ENCODE peak calls at places on chromosomes 16 and 17, in seven cellular contexts. O, G, K, Z, P, I and E are unnamed samples. For H3K27me3, the result is how much of the 10 kb centered on the place peaks cover.

GRCh38 chr16:10523025-10523424 is 57.4 kb downstream of the EMP2 start:
- DNase-seq in O (no peak), G (no peak), K (no peak), Z (no peak), P (no peak), I (no peak), E (no peak)

GRCh38 chr17:5877948-5878347 is 192.2 kb upstream of the WSCD1 start:
- DNase-seq in O (no peak), G (no peak), K (no peak), Z (peak), P (no peak), I (no peak), E (peak)

GRCh38 chr17:70099884-70100283 is 24.9 kb downstream of the KCNJ16 start:
- DNase-seq in O (no peak), G (no peak), K (no peak), Z (no peak), P (no peak), I (no peak), E (no peak)

GRCh38 chr17:21163101-21163500 is 36.3 kb downstream of the DHRS7B start:
- DNase-seq in O (no peak), G (no peak), K (no peak), Z (no peak), P (no peak), I (no peak), E (no peak)

GRCh38 chr16:3135120-3135715 is 389 bp downstream of the ZNF213 start:
- DNase-seq in O (no peak), G (no peak), K (no peak), Z (no peak), P (no peak), I (no peak), E (no peak)

GRCh38 chr16:85829266-85829665 is 29.8 kb downstream of the COX4I1 start:
- DNase-seq in O (no peak), G (no peak), K (no peak), Z (no peak), P (peak), I (no peak), E (no peak)

GRCh38 chr16:10729649-10730048 is 14.0 kb upstream of the NUBP1 start:
- DNase-seq in O (peak), G (no peak), K (peak), Z (no peak), P (no peak), I (no peak), E (peak)

GRCh38 chr16:22324787-22325597 is 27.8 kb downstream of the POLR3E start:
- DNase-seq in O (no peak), G (no peak), K (peak), Z (no peak), P (no peak), I (no peak), E (no peak)

GRCh38 chr17:77323413-77324171 is 182.8 kb downstream of the SEC14L1 start:
- DNase-seq in O (peak), G (peak), K (peak), Z (peak), P (peak), I (peak), E (peak)

GRCh38 chr17:71496552-71496951 is 624.3 kb upstream of the SOX9 start:
- DNase-seq in O (peak), G (no peak), K (no peak), Z (no peak), P (no peak), I (no peak), E (no peak)

GRCh38 chr17:32355649-32356377 is 5.9 kb downstream of the ZNF207 start:
- DNase-seq in O (no peak), G (no peak), K (no peak), Z (no peak), P (no peak), I (no peak), E (no peak)

GRCh38 chr16:11836653-11837244 is 14.6 kb downstream of the RSL1D1 start:
- DNase-seq in O (peak), G (no peak), K (no peak), Z (no peak), P (no peak), I (no peak), E (no peak)

GRCh38 chr16:72500545-72500944 is 328.6 kb upstream of the PMFBP1 start:
- DNase-seq in O (no peak), G (no peak), K (no peak), Z (no peak), P (no peak), I (no peak), E (no peak)

GRCh38 chr16:35910409-35910808 is 2451.0 kb downstream of the TP53TG3F start:
- DNase-seq in O (no peak), G (no peak), K (no peak), Z (no peak), P (no peak), I (no peak), E (no peak)

GRCh38 chr17:57493171-57493570 is 236.8 kb downstream of the MSI2 start:
- DNase-seq in O (no peak), G (no peak), K (no peak), Z (no peak), P (no peak), I (no peak), E (no peak)

GRCh38 chr17:29069526-29070041 is 26.6 kb downstream of the PIPOX start:
- DNase-seq in O (peak), G (no peak), K (no peak), Z (no peak), P (no peak), I (no peak), E (peak)

GRCh38 chr17:29177871-29178749 is 2.1 kb downstream of the MYO18A start:
- DNase-seq in O (no peak), G (no peak), K (peak), Z (no peak), P (peak), I (no peak), E (no peak)

GRCh38 chr16:25372716-25373115 is 115.1 kb upstream of the ZKSCAN2 start:
- DNase-seq in O (no peak), G (no peak), K (no peak), Z (no peak), P (no peak), I (no peak), E (no peak)

GRCh38 chr17:55177159-55177913 is 87.4 kb upstream of the HLF start:
- DNase-seq in O (no peak), G (no peak), K (no peak), Z (no peak), P (no peak), I (no peak), E (no peak)

GRCh38 chr16:12276631-12277030 is 300.1 kb downstream of the SNX29 start:
- DNase-seq in O (no peak), G (no peak), K (no peak), Z (no peak), P (no peak), I (no peak), E (no peak)

GRCh38 chr17:58822148-58823050 is 66.7 kb downstream of the PPM1E start:
- DNase-seq in O (no peak), G (no peak), K (peak), Z (no peak), P (no peak), I (no peak), E (no peak)

GRCh38 chr16:69595127-69596036 is 29.6 kb downstream of the NFAT5 start:
- DNase-seq in O (peak), G (no peak), K (no peak), Z (no peak), P (no peak), I (no peak), E (no peak)

GRCh38 chr17:9162275-9162985 is 141.1 kb downstream of the NTN1 start:
- DNase-seq in O (no peak), G (no peak), K (no peak), Z (no peak), P (peak), I (no peak), E (no peak)

GRCh38 chr17:35117984-35118383 is 1.7 kb downstream of the RAD51D start:
- DNase-seq in O (peak), G (no peak), K (no peak), Z (no peak), P (peak), I (no peak), E (no peak)

GRCh38 chr16:59543641-59544040 is 809.5 kb upstream of the GOT2 start:
- DNase-seq in O (peak), G (no peak), K (no peak), Z (no peak), P (no peak), I (no peak), E (no peak)

GRCh38 chr17:78362671-78363070 is 2.8 kb upstream of the SOCS3 start:
- DNase-seq in O (no peak), G (no peak), K (no peak), Z (no peak), P (no peak), I (no peak), E (no peak)

GRCh38 chr17:39051001-39051605 is 83.9 kb upstream of the FBXO47 start:
- DNase-seq in O (no peak), G (no peak), K (no peak), Z (no peak), P (no peak), I (no peak), E (no peak)

GRCh38 chr16:24723663-24724062 is 5.8 kb upstream of the TNRC6A start:
- DNase-seq in O (peak), G (no peak), K (no peak), Z (no peak), P (no peak), I (no peak), E (no peak)

GRCh38 chr17:2892305-2892971 is 96.2 kb downstream of the RAP1GAP2 start:
- DNase-seq in O (peak), G (no peak), K (peak), Z (no peak), P (no peak), I (no peak), E (no peak)

GRCh38 chr17:73772107-73772705 is 128.0 kb upstream of the SDK2 start:
- DNase-seq in O (no peak), G (no peak), K (no peak), Z (no peak), P (no peak), I (no peak), E (no peak)

GRCh38 chr17:42288985-42289862 is 926 bp downstream of the STAT5A start:
- DNase-seq in O (no peak), G (peak), K (peak), Z (peak), P (peak), I (peak), E (no peak)

GRCh38 chr16:54077412-54077821 is 209.2 kb downstream of the IRX3 start:
- DNase-seq in O (peak), G (no peak), K (no peak), Z (no peak), P (no peak), I (no peak), E (no peak)

GRCh38 chr16:5490499-5490898 is 392.9 kb upstream of the EEF2KMT start:
- DNase-seq in O (no peak), G (no peak), K (peak), Z (no peak), P (peak), I (no peak), E (no peak)

GRCh38 chr17:10843806-10844205 is 5.9 kb upstream of the PIRT start:
- DNase-seq in O (no peak), G (no peak), K (no peak), Z (peak), P (peak), I (peak), E (no peak)

GRCh38 chr16:17302213-17302612 is 168.5 kb downstream of the XYLT1 start:
- DNase-seq in O (no peak), G (no peak), K (no peak), Z (no peak), P (no peak), I (no peak), E (no peak)

GRCh38 chr17:34071891-34072420 is 183.1 kb upstream of the CCL2 start:
- DNase-seq in O (no peak), G (no peak), K (no peak), Z (no peak), P (no peak), I (no peak), E (no peak)

GRCh38 chr17:75614006-75614405 is 19.2 kb upstream of the SMIM5 start:
- DNase-seq in O (no peak), G (no peak), K (no peak), Z (no peak), P (no peak), I (no peak), E (no peak)

GRCh38 chr17:75612906-75613626 is 20.2 kb upstream of the SMIM5 start:
- DNase-seq in O (no peak), G (no peak), K (no peak), Z (no peak), P (no peak), I (no peak), E (no peak)

GRCh38 chr17:75611746-75612437 is 21.3 kb upstream of the SMIM5 start:
- DNase-seq in O (no peak), G (no peak), K (no peak), Z (no peak), P (no peak), I (no peak), E (no peak)

GRCh38 chr17:75614556-75615270 is 18.5 kb upstream of the SMIM5 start:
- DNase-seq in O (no peak), G (no peak), K (no peak), Z (no peak), P (no peak), I (no peak), E (no peak)

GRCh38 chr17:75610103-75610984 is 22.7 kb downstream of the MYO15B start:
- DNase-seq in O (no peak), G (no peak), K (no peak), Z (no peak), P (peak), I (no peak), E (no peak)
- TF ChIP-seq POLR2A in O (no peak), G (peak), K (no peak), Z (no peak), P (peak), I (no peak), E (no peak)

DNA sequence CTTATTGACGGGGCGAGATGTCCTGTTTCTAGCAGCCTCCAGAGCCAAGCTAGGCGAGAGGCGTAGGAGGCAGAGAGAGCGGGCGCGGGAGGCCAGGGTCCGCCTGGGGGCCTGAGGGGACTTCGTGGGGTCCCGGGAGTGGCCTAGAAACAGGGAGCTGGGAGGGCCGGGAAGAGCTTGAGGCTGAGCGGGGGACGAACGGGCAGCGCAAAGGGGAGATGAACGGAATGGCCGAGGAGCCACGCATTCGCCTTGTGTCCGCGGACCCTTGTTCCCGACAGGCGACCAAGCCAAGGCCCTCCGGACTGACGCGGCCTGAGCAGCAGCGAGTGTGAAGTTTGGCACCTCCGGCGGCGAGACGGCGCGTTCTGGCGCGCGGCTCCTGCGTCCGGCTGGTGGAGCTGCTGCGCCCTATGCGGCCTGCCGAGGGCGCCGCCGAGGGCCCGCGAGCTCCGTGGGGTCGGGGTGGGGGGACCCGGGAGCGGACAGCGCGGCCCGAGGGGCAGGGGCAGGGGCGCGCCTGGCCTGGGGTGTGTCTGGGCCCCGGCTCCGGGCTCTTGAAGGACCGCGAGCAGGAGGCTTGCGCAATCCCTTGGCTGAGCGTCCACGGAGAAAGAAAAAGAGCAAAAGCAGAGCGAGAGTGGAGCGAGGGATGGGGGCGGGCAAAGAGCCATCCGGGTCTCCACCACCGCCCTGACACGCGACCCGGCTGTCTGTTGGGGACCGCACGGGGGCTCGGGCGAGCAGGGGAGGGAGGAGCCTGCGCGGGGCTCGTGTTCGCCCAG is 1.2 kb upstream of the CBX4 start:
- DNase-seq in O (peak), G (peak), K (peak), Z (peak), P (peak), I (peak), E (peak)
- H3K27me3 ChIP-seq in O (under half), G (under half), K (under half), Z (under half), P (under half), I (under half), E (under half)

GRCh38 chr17:18042969-18043368 is 3.8 kb downstream of the GID4 start:
- DNase-seq in O (no peak), G (no peak), K (no peak), Z (no peak), P (no peak), I (no peak), E (no peak)
- TF ChIP-seq CTCF in O (no peak), G (no peak), K (no peak), Z (no peak), P (no peak), I (no peak), E (no peak)

DNA sequence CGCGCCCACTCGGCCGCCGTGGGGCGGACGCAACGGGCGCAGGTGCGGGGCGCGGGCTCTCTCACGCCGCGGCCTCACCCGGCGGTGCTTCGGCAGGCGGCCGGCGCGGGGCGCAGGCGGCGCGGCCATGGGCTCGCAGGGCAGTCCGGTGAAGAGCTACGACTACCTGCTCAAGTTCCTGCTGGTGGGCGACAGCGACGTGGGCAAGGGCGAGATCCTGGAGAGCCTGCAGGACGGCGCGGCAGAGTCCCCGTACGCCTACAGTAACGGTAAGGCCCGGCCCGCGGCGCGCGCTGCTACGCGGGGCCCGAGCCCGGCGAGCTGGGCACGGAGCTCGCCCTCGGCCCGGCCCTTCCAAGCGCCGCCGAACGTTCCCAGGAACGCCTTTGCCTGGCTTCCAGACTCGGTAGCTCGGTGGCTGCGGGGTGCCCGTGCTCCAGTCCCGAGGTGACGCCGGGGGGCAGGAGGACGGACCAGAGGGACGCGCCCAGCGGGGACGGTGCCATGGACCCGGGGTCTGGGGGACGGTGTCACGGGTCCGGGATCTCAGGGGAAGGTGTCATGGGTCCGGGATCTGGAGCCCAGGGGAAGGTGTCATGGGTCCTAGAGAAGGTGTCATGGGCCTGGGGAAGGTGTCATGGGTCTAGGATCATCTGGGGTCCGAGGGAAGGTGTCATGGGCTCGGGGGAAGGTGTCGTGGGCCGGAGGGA is 454 bp downstream of the RAB40C start:
- DNase-seq in O (peak), G (peak), K (peak), Z (no peak), P (no peak), I (peak), E (no peak)
- TF ChIP-seq POLR2A in O (no peak), G (no peak), K (peak), Z (no peak), P (peak), I (no peak), E (peak)

GRCh38 chr17:916315-916714 is 63.3 kb downstream of the NXN start:
- DNase-seq in O (no peak), G (no peak), K (no peak), Z (no peak), P (no peak), I (no peak), E (no peak)

GRCh38 chr17:918102-918740 is 61.4 kb downstream of the NXN start:
- DNase-seq in O (no peak), G (no peak), K (no peak), Z (peak), P (no peak), I (no peak), E (no peak)

GRCh38 chr17:917391-917811 is 62.2 kb downstream of the NXN start:
- DNase-seq in O (no peak), G (no peak), K (no peak), Z (peak), P (no peak), I (no peak), E (no peak)

GRCh38 chr17:913207-913606 is 66.4 kb downstream of the NXN start:
- DNase-seq in O (no peak), G (no peak), K (no peak), Z (no peak), P (no peak), I (no peak), E (no peak)

GRCh38 chr17:915416-916201 is 64.0 kb downstream of the NXN start:
- DNase-seq in O (no peak), G (no peak), K (no peak), Z (peak), P (no peak), I (no peak), E (no peak)
- H3K27me3 ChIP-seq in O (under half), G (under half), K (under half), Z (under half), P (under half), I (under half), E (under half)

GRCh38 chr16:75086281-75086680 is 30.3 kb downstream of the LDHD start:
- DNase-seq in O (no peak), G (no peak), K (no peak), Z (no peak), P (no peak), I (no peak), E (no peak)

GRCh38 chr16:75088934-75089333 is 27.6 kb downstream of the LDHD start:
- DNase-seq in O (no peak), G (no peak), K (no peak), Z (no peak), P (no peak), I (no peak), E (no peak)

GRCh38 chr16:75085556-75085955 is 31.0 kb downstream of the LDHD start:
- DNase-seq in O (no peak), G (no peak), K (no peak), Z (no peak), P (no peak), I (no peak), E (no peak)

GRCh38 chr16:75088226-75088625 is 28.4 kb downstream of the LDHD start:
- DNase-seq in O (no peak), G (no peak), K (no peak), Z (no peak), P (no peak), I (no peak), E (no peak)

DNA sequence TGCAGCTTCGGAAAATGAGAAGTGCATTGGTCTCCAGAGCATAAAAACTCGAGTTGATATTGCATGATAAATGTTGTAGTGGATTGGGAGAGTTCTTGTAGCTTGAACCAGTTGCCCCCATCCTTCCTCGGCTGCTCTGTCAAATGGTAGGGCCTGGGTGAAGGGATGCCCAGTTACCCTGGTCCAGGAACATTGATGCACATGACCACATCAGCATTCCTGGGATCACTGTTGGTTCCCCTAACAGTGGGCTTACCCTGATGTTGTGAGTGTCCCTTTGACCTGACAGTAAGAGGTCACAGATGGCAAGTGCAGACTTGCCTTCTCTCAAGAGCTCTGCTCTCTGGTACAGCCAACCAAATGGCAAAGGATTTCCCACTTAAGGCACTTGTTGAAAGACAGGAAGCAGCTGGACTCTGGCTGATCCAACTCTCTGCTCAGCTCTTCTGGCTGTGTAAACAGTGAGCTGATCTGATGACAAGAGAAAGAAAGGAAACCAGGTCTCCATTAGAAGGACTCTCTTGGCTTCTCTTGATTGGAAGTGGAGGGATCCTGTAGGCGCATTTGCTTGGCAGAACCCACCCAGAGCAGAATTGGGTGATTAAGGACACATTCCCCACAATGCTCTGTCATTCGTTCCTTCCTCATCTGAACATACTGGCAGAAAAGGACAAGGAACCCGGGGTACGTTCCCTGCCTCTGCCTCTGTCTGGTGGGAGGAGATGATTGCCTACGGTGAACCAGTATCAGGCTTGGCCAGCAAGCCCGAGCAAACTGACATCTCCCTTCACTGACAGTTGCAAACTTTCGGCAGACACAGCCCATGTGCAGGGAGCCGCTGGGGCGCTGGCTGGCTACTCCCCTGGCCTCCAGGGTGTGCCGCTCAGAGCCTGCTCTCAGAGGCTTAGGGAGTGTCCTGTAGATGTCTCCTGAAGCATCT is 29.3 kb downstream of the LDHD start:
- DNase-seq in O (peak), G (peak), K (peak), Z (peak), P (no peak), I (no peak), E (peak)
- TF ChIP-seq CTCF in O (no peak), G (no peak), K (no peak), Z (peak), P (no peak), I (no peak), E (no peak)